ENCODE peak calls at places on chromosomes 16 and 17, in nine cellular contexts. O is vagina, M is cardiac muscle cell, T is GM23338, W is A172, I is GM04504, R is kidney tubule cell, Q is lung microvascular endothelial cell, L is D721Med. P is an unnamed sample.

GRCh38 chr16:58970775-58971174 is 236.7 kb upstream of the GOT2 start:
- DNase-seq in W (no peak), M (no peak), L (no peak), Q (no peak), R (no peak), I (peak; percentile 32), T (no peak), O (no peak), P (no peak)

GRCh38 chr17:77382966-77383612 is 242.3 kb downstream of the SEC14L1 start:
- DNase-seq in W (no peak), L (no peak), T (no peak), I (no peak), R (peak; percentile 46), M (no peak), O (no peak), Q (no peak), P (no peak)

GRCh38 chr16:57509231-57509923 is 23.1 kb upstream of the DOK4 start:
- DNase-seq in O (no peak), L (no peak), M (peak; percentile 55), R (no peak), I (no peak), W (no peak), T (no peak), Q (no peak), P (no peak)

GRCh38 chr16:5042574-5043171 is 8.9 kb upstream of the NAGPA start:
- DNase-seq in W (peak; percentile 39), O (no peak), Q (no peak), T (peak; percentile 60), I (peak; percentile 17), L (no peak), R (peak; percentile 21), M (peak; percentile 7), P (no peak)

GRCh38 chr16:57140866-57141668 is 44.8 kb downstream of the PSME3IP1 start:
- DNase-seq in L (no peak), I (no peak), T (no peak), M (no peak), Q (no peak), O (no peak), W (no peak), R (no peak), P (no peak)

GRCh38 chr17:75589919-75590303 is 2.3 kb downstream of the MYO15B start:
- DNase-seq in R (no peak), M (no peak), L (no peak), Q (no peak), O (no peak), I (no peak), T (no peak), W (no peak), P (no peak)

GRCh38 chr17:80586464-80587228 is 42.0 kb downstream of the RPTOR start:
- DNase-seq in Q (peak; percentile 71), M (no peak), I (no peak), R (peak; percentile 47), L (no peak), W (no peak), O (no peak), T (no peak), P (no peak)

GRCh38 chr17:32870027-32870670 is 6.8 kb downstream of the MYO1D start:
- DNase-seq in Q (peak; percentile 75), T (no peak), O (no peak), I (peak; percentile 60), W (no peak), M (no peak), R (no peak), L (no peak), P (no peak)

GRCh38 chr16:28931801-28932225 is at the start of gene CD19:
- DNase-seq in R (no peak), L (no peak), T (no peak), O (no peak), M (no peak), Q (no peak), I (no peak), W (no peak), P (no peak)

GRCh38 chr17:28151001-28151400 is 108.5 kb downstream of the NLK start:
- DNase-seq in I (no peak), L (no peak), T (peak; percentile 28), O (no peak), R (no peak), M (no peak), Q (no peak), W (no peak), P (peak; percentile 77)

GRCh38 chr17:2853111-2853721 is 57.0 kb downstream of the RAP1GAP2 start:
- DNase-seq in Q (no peak), O (no peak), I (no peak), M (peak; percentile 43), R (peak; percentile 74), L (no peak), T (peak; percentile 74), W (peak; percentile 33), P (peak; percentile 39)

GRCh38 chr17:32588982-32589381 is 102.2 kb downstream of the CDK5R1 start:
- DNase-seq in M (no peak), I (no peak), O (no peak), R (no peak), W (no peak), L (no peak), T (peak; percentile 78), Q (peak; percentile 10), P (no peak)

GRCh38 chr17:69716571-69716970 is 302.1 kb downstream of the MAP2K6 start:
- DNase-seq in R (peak; percentile 48), I (peak; percentile 62), Q (no peak), W (no peak), M (no peak), O (no peak), T (no peak), L (no peak), P (no peak)

GRCh38 chr17:50149425-50150353 is 788 bp downstream of the PPP1R9B start:
- DNase-seq in L (no peak), T (peak; percentile 78), Q (peak; percentile 79), R (peak; percentile 72), I (no peak), O (no peak), W (no peak), M (peak; percentile 78), P (peak; percentile 65)

GRCh38 chr16:23128056-23128455 is 21.2 kb downstream of the USP31 start:
- DNase-seq in W (no peak), M (no peak), I (no peak), Q (no peak), O (no peak), L (no peak), T (no peak), R (no peak), P (no peak)

GRCh38 chr17:57874434-57875108 is 24.7 kb upstream of the MRPS23 start:
- DNase-seq in T (peak; percentile 97), M (peak; percentile 94), Q (peak; percentile 94), R (peak; percentile 85), L (no peak), W (peak; percentile 95), I (peak; percentile 89), O (no peak), P (no peak)

GRCh38 chr16:48054881-48055601 is 100.8 kb downstream of the ABCC12 start:
- DNase-seq in L (no peak), R (peak; percentile 63), W (peak; percentile 53), T (peak; percentile 85), O (no peak), M (peak; percentile 48), Q (peak; percentile 65), I (peak; percentile 22), P (peak; percentile 71)

GRCh38 chr17:50318551-50319310 is 27.2 kb upstream of the XYLT2 start:
- DNase-seq in Q (no peak), O (no peak), T (no peak), W (no peak), R (peak; percentile 28), I (no peak), L (peak; percentile 72), M (no peak), P (no peak)

GRCh38 chr17:39239640-39240314 is 14.0 kb upstream of the STAC2 start:
- DNase-seq in W (no peak), R (peak; percentile 49), I (no peak), M (peak; percentile 67), T (peak; percentile 92), Q (peak; percentile 29), L (peak; percentile 78), O (no peak), P (peak; percentile 36)

GRCh38 chr17:2871205-2871604 is 75.0 kb downstream of the RAP1GAP2 start:
- DNase-seq in W (no peak), Q (no peak), I (no peak), L (no peak), T (peak; percentile 92), M (peak; percentile 60), R (no peak), O (no peak), P (no peak)

GRCh38 chr17:57121308-57122042 is 36.4 kb downstream of the AKAP1 start:
- DNase-seq in Q (peak; percentile 43), R (peak; percentile 37), I (no peak), O (no peak), W (peak; percentile 31), L (no peak), M (peak; percentile 65), T (peak; percentile 81), P (peak; percentile 19)

GRCh38 chr17:79789943-79790804 is 6.7 kb downstream of the CBX8 start:
- DNase-seq in L (peak; percentile 96), T (peak; percentile 81), I (no peak), R (peak; percentile 31), Q (peak; percentile 47), M (peak; percentile 71), O (no peak), W (no peak), P (no peak)

GRCh38 chr17:80195671-80196529 is 24.2 kb downstream of the SGSH start:
- DNase-seq in T (peak; percentile 72), O (no peak), I (no peak), L (no peak), W (no peak), R (no peak), Q (no peak), M (peak; percentile 26), P (peak; percentile 17)

GRCh38 chr17:75152971-75153853 is 1.1 kb downstream of the JPT1 start:
- DNase-seq in O (no peak), M (peak; percentile 38), W (peak; percentile 44), Q (peak; percentile 44), L (no peak), T (peak; percentile 77), R (peak; percentile 79), I (no peak), P (peak; percentile 57)

GRCh38 chr16:48022496-48022895 is 133.3 kb downstream of the ABCC12 start:
- DNase-seq in M (no peak), W (no peak), O (no peak), T (no peak), R (no peak), I (no peak), Q (no peak), L (no peak), P (no peak)

GRCh38 chr16:4801962-4802658 is at the start of gene ROGDI:
- DNase-seq in I (peak; percentile 12), O (no peak), M (peak; percentile 94), Q (peak; percentile 30), L (peak; percentile 36), R (peak; percentile 89), W (peak; percentile 52), T (peak; percentile 96), P (peak; percentile 88)

GRCh38 chr16:72172105-72173034 is at the start of gene PMFBP1:
- DNase-seq in W (peak; percentile 79), I (peak; percentile 44), O (no peak), L (no peak), T (peak; percentile 36), M (no peak), Q (peak; percentile 95), R (peak; percentile 95), P (peak; percentile 18)

GRCh38 chr17:27562777-27563455 is 68.1 kb upstream of the LGALS9 start:
- DNase-seq in I (no peak), O (no peak), T (no peak), R (peak; percentile 37), Q (peak; percentile 53), M (no peak), W (no peak), L (no peak), P (no peak)

GRCh38 chr16:11667824-11668589 is at the start of gene SNN:
- DNase-seq in T (peak; percentile 93), L (peak; percentile 88), I (peak; percentile 60), M (peak; percentile 95), W (peak; percentile 51), R (peak; percentile 86), Q (peak; percentile 80), O (no peak), P (peak; percentile 88)

GRCh38 chr17:72461757-72462156 is 340.9 kb downstream of the SOX9 start:
- DNase-seq in W (no peak), O (no peak), M (no peak), L (no peak), I (no peak), T (no peak), R (no peak), Q (no peak), P (no peak)

GRCh38 chr17:42337442-42337841 is 49.1 kb downstream of the STAT5A start:
- DNase-seq in I (peak; percentile 95), L (no peak), M (no peak), R (no peak), T (no peak), O (no peak), W (no peak), Q (no peak), P (no peak)

P was measured in NCI-H1417.